ENCODE peak calls at places on chromosome 1, in nine cellular contexts. One of them, this sample, is unnamed.

GRCh38 chr1:59408608-59409007 is 111.7 kb downstream of the FGGY start:
- DNase-seq in lung: no peak
- DNase-seq in adrenal gland: no peak
- DNase-seq in kidney: no peak
- DNase-seq in sigmoid colon: no peak
- DNase-seq in esophagus squamous epithelium: no peak
- DNase-seq in transverse colon: no peak
- DNase-seq in NB4: no peak
- DNase-seq in CD8-positive, alpha-beta T cell: no peak
- DNase-seq in this sample: no peak

GRCh38 chr1:30418426-30419245 is 304.7 kb downstream of the MATN1 start:
- DNase-seq in transverse colon: no peak
- DNase-seq in kidney: no peak
- DNase-seq in CD8-positive, alpha-beta T cell: no peak
- DNase-seq in NB4: no peak
- DNase-seq in adrenal gland: peak; percentile 14
- DNase-seq in sigmoid colon: no peak
- DNase-seq in lung: peak; percentile 26
- DNase-seq in esophagus squamous epithelium: no peak
- DNase-seq in this sample: no peak

GRCh38 chr1:1221887-1222574 is 8.1 kb upstream of the TNFRSF4 start:
- DNase-seq in kidney: no peak
- DNase-seq in esophagus squamous epithelium: no peak
- DNase-seq in CD8-positive, alpha-beta T cell: no peak
- DNase-seq in sigmoid colon: no peak
- DNase-seq in adrenal gland: no peak
- DNase-seq in lung: no peak
- DNase-seq in NB4: no peak
- DNase-seq in transverse colon: peak; percentile 44
- DNase-seq in this sample: no peak

GRCh38 chr1:12015001-12015491 is 4.3 kb upstream of the MIIP start:
- DNase-seq in lung: no peak
- DNase-seq in transverse colon: no peak
- DNase-seq in adrenal gland: no peak
- DNase-seq in NB4: no peak
- DNase-seq in esophagus squamous epithelium: no peak
- DNase-seq in kidney: no peak
- DNase-seq in CD8-positive, alpha-beta T cell: no peak
- DNase-seq in sigmoid colon: no peak
- DNase-seq in this sample: no peak

GRCh38 chr1:153598309-153599172 is 14.4 kb downstream of the S100A16 start:
- DNase-seq in lung: no peak
- DNase-seq in CD8-positive, alpha-beta T cell: no peak
- DNase-seq in kidney: peak; percentile 56
- DNase-seq in transverse colon: peak; percentile 23
- DNase-seq in adrenal gland: no peak
- DNase-seq in NB4: peak; percentile 97
- DNase-seq in sigmoid colon: peak; percentile 28
- DNase-seq in esophagus squamous epithelium: no peak
- DNase-seq in this sample: peak; percentile 91

GRCh38 chr1:47477595-47478080 is 39.8 kb downstream of the FOXD2 start:
- DNase-seq in CD8-positive, alpha-beta T cell: no peak
- DNase-seq in transverse colon: peak; percentile 75
- DNase-seq in sigmoid colon: no peak
- DNase-seq in kidney: no peak
- DNase-seq in NB4: no peak
- DNase-seq in esophagus squamous epithelium: no peak
- DNase-seq in lung: peak; percentile 71
- DNase-seq in adrenal gland: no peak
- DNase-seq in this sample: no peak

GRCh38 chr1:232445361-232446106 is 184.4 kb downstream of the SIPA1L2 start:
- DNase-seq in kidney: no peak
- DNase-seq in sigmoid colon: no peak
- DNase-seq in transverse colon: no peak
- DNase-seq in NB4: no peak
- DNase-seq in CD8-positive, alpha-beta T cell: no peak
- DNase-seq in esophagus squamous epithelium: no peak
- DNase-seq in lung: no peak
- DNase-seq in adrenal gland: no peak
- DNase-seq in this sample: no peak

GRCh38 chr1:159941139-159941866 is 4.1 kb downstream of the IGSF9 start:
- DNase-seq in esophagus squamous epithelium: no peak
- DNase-seq in adrenal gland: no peak
- DNase-seq in transverse colon: no peak
- DNase-seq in kidney: no peak
- DNase-seq in lung: no peak
- DNase-seq in NB4: no peak
- DNase-seq in CD8-positive, alpha-beta T cell: no peak
- DNase-seq in sigmoid colon: no peak
- DNase-seq in this sample: no peak

GRCh38 chr1:15951341-15952153 is 24.4 kb downstream of the ZBTB17 start:
- DNase-seq in adrenal gland: no peak
- DNase-seq in sigmoid colon: peak; percentile 66
- DNase-seq in transverse colon: no peak
- DNase-seq in kidney: peak; percentile 74
- DNase-seq in esophagus squamous epithelium: no peak
- DNase-seq in lung: no peak
- DNase-seq in NB4: peak; percentile 56
- DNase-seq in CD8-positive, alpha-beta T cell: no peak
- DNase-seq in this sample: no peak

GRCh38 chr1:208081972-208082371 is 162.2 kb downstream of the PLXNA2 start:
- DNase-seq in esophagus squamous epithelium: no peak
- DNase-seq in NB4: no peak
- DNase-seq in adrenal gland: no peak
- DNase-seq in lung: no peak
- DNase-seq in kidney: no peak
- DNase-seq in transverse colon: no peak
- DNase-seq in CD8-positive, alpha-beta T cell: no peak
- DNase-seq in sigmoid colon: no peak
- DNase-seq in this sample: no peak

GRCh38 chr1:59511476-59512465 is 214.9 kb downstream of the FGGY start:
- DNase-seq in sigmoid colon: no peak
- DNase-seq in esophagus squamous epithelium: no peak
- DNase-seq in transverse colon: no peak
- DNase-seq in CD8-positive, alpha-beta T cell: no peak
- DNase-seq in NB4: peak; percentile 28
- DNase-seq in adrenal gland: peak; percentile 74
- DNase-seq in kidney: no peak
- DNase-seq in lung: no peak
- DNase-seq in this sample: no peak

GRCh38 chr1:145823565-145824498 is at the start of the genes POLR3C and RNF115:
- DNase-seq in NB4: peak; percentile 95
- DNase-seq in esophagus squamous epithelium: peak; percentile 48
- DNase-seq in sigmoid colon: peak; percentile 97
- DNase-seq in CD8-positive, alpha-beta T cell: peak; percentile 86
- DNase-seq in kidney: peak; percentile 97
- DNase-seq in transverse colon: peak; percentile 93
- DNase-seq in adrenal gland: peak; percentile 95
- DNase-seq in lung: peak; percentile 91
- DNase-seq in this sample: peak; percentile 68
- TF ChIP-seq CTCF in NB4: no peak
- TF ChIP-seq CTCF in esophagus squamous epithelium: peak; percentile 11
- TF ChIP-seq CTCF in sigmoid colon: no peak
- TF ChIP-seq CTCF in CD8-positive, alpha-beta T cell: no peak
- TF ChIP-seq CTCF in kidney: no peak
- TF ChIP-seq CTCF in transverse colon: no peak
- TF ChIP-seq CTCF in adrenal gland: no peak
- TF ChIP-seq CTCF in lung: no peak
- TF ChIP-seq CTCF in this sample: no peak

GRCh38 chr1:220784751-220785150 is 2.0 kb upstream of the MTARC1 start:
- DNase-seq in lung: no peak
- DNase-seq in transverse colon: no peak
- DNase-seq in kidney: no peak
- DNase-seq in esophagus squamous epithelium: no peak
- DNase-seq in CD8-positive, alpha-beta T cell: no peak
- DNase-seq in NB4: no peak
- DNase-seq in sigmoid colon: peak; percentile 42
- DNase-seq in adrenal gland: no peak
- DNase-seq in this sample: no peak

GRCh38 chr1:220785166-220786056 is 1.3 kb upstream of the MTARC1 start:
- DNase-seq in lung: no peak
- DNase-seq in esophagus squamous epithelium: no peak
- DNase-seq in CD8-positive, alpha-beta T cell: no peak
- DNase-seq in NB4: no peak
- DNase-seq in kidney: no peak
- DNase-seq in sigmoid colon: peak; percentile 32
- DNase-seq in adrenal gland: no peak
- DNase-seq in transverse colon: no peak
- DNase-seq in this sample: no peak

GRCh38 chr1:220786337-220787068 is at the start of gene MTARC1:
- DNase-seq in lung: peak; percentile 85
- DNase-seq in esophagus squamous epithelium: no peak
- DNase-seq in adrenal gland: peak; percentile 82
- DNase-seq in sigmoid colon: peak; percentile 83
- DNase-seq in transverse colon: peak; percentile 86
- DNase-seq in NB4: peak; percentile 84
- DNase-seq in CD8-positive, alpha-beta T cell: no peak
- DNase-seq in kidney: peak; percentile 92
- DNase-seq in this sample: no peak

GRCh38 chr1:220787069-220787614 is 429 bp downstream of the MTARC1 start:
- DNase-seq in transverse colon: peak; percentile 80
- DNase-seq in sigmoid colon: peak; percentile 64
- DNase-seq in kidney: peak; percentile 84
- DNase-seq in lung: peak; percentile 77
- DNase-seq in esophagus squamous epithelium: no peak
- DNase-seq in NB4: peak; percentile 56
- DNase-seq in CD8-positive, alpha-beta T cell: no peak
- DNase-seq in adrenal gland: no peak
- DNase-seq in this sample: no peak

DNA sequence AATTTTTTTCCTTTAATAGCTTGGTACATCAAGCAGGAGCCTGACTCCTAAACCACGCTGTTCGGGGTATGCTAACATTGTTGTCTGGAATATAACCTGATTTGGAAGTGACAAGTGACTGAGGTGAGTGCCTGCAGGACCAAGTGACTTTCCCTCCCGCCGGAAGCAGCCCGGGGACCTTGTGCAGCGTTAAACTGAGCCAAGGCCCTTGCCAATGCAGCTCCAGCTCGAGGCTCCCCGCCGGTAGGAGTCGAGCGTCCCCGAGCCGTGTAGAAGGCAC is 716 bp upstream of the MTARC1 start:
- DNase-seq in lung: no peak
- DNase-seq in kidney: no peak
- DNase-seq in sigmoid colon: no peak
- DNase-seq in adrenal gland: no peak
- DNase-seq in NB4: no peak
- DNase-seq in esophagus squamous epithelium: no peak
- DNase-seq in CD8-positive, alpha-beta T cell: no peak
- DNase-seq in transverse colon: no peak
- DNase-seq in this sample: no peak
- H3K4me3 ChIP-seq in lung: no peak overlapping the region
- H3K4me3 ChIP-seq in kidney: peak overlapping the region; percentile 64
- H3K4me3 ChIP-seq in sigmoid colon: peak overlapping the region; percentile 78
- H3K4me3 ChIP-seq in adrenal gland: no peak overlapping the region
- H3K4me3 ChIP-seq in NB4: no peak overlapping the region
- H3K4me3 ChIP-seq in esophagus squamous epithelium: peak overlapping the region; percentile 46
- H3K4me3 ChIP-seq in CD8-positive, alpha-beta T cell: no peak overlapping the region
- H3K4me3 ChIP-seq in transverse colon: peak overlapping the region; percentile 57
- H3K4me3 ChIP-seq in this sample: peak overlapping the region; percentile 45

DNA sequence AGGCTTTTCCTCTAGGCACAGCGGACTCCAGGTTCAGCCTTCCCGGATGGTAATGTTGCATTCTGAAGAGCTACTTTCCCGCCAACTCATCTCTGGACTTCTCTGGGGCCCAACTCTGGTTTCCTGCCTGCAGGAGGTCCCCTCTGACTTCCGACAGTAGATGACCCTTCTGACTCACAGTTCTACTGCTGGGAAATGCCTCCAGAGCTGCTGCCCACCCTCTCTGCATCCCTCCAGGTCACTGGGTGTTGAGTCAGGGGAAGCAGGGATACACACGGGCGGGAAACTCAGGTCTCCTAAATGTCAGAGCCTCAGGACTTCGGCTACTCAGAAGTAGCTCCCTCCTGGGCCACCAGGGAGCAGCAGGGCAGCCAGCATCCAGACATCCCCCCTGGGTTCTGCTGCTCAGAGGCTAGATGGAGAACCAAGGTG is 2.1 kb upstream of the KIF21B start:
- DNase-seq in sigmoid colon: no peak
- DNase-seq in lung: no peak
- DNase-seq in NB4: peak; percentile 75
- DNase-seq in adrenal gland: no peak
- DNase-seq in esophagus squamous epithelium: no peak
- DNase-seq in transverse colon: no peak
- DNase-seq in CD8-positive, alpha-beta T cell: no peak
- DNase-seq in kidney: peak; percentile 69
- DNase-seq in this sample: no peak
- TF ChIP-seq CTCF in sigmoid colon: no peak
- TF ChIP-seq CTCF in lung: no peak
- TF ChIP-seq CTCF in NB4: peak; percentile 27
- TF ChIP-seq CTCF in adrenal gland: no peak
- TF ChIP-seq CTCF in esophagus squamous epithelium: no peak
- TF ChIP-seq CTCF in transverse colon: no peak
- TF ChIP-seq CTCF in CD8-positive, alpha-beta T cell: no peak
- TF ChIP-seq CTCF in kidney: no peak
- TF ChIP-seq CTCF in this sample: peak; percentile 61

DNA sequence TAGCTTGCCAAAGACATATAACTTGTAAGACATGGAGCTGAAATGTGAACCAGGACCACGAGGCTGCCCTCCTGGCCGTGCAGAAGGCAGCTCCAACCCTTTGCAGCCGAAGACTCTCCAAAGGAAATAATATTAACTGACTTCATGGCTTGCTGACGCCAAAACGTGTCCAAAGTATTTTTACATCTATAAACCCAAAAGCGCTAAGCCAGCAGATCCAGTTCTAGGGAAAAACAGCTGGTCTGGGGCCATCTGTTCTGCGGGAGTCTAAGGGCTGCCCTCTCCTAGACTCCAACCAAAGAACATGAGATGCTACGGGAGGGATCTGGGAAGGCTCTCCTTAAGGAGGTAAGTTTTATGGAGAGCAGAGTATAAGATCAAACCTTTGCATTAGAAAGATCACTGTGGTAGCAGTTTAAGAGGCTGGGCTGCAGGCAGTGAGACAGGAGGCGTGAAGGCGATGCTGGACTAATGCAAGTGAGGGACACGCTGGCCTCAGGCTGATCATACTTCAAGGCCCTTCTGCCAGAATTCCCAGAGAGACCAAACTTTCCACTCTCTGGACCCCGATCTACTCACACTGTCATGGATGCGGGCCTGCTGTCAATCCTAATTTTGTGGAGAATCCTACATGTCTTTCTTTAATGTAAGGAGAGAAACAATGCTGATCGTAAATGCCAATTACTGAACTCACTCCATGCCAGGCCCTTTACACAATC is 1.2 kb downstream of the TMEM53 start:
- DNase-seq in lung: no peak
- DNase-seq in esophagus squamous epithelium: no peak
- DNase-seq in kidney: peak; percentile 54
- DNase-seq in transverse colon: no peak
- DNase-seq in adrenal gland: no peak
- DNase-seq in CD8-positive, alpha-beta T cell: no peak
- DNase-seq in sigmoid colon: no peak
- DNase-seq in NB4: no peak
- DNase-seq in this sample: no peak
- H3K4me3 ChIP-seq in lung: peak overlapping the region; percentile 46
- H3K4me3 ChIP-seq in esophagus squamous epithelium: peak overlapping the region; percentile 63
- H3K4me3 ChIP-seq in kidney: peak overlapping the region; percentile 74
- H3K4me3 ChIP-seq in transverse colon: peak overlapping the region; percentile 54
- H3K4me3 ChIP-seq in adrenal gland: no peak overlapping the region
- H3K4me3 ChIP-seq in CD8-positive, alpha-beta T cell: peak overlapping the region; percentile 88
- H3K4me3 ChIP-seq in sigmoid colon: peak overlapping the region; percentile 70
- H3K4me3 ChIP-seq in NB4: peak overlapping the region; percentile 62
- H3K4me3 ChIP-seq in this sample: peak overlapping the region; percentile 83

GRCh38 chr1:35857830-35858229 is 25.2 kb upstream of the AGO1 start:
- DNase-seq in esophagus squamous epithelium: no peak
- DNase-seq in adrenal gland: peak; percentile 60
- DNase-seq in kidney: no peak
- DNase-seq in NB4: peak; percentile 68
- DNase-seq in CD8-positive, alpha-beta T cell: no peak
- DNase-seq in lung: no peak
- DNase-seq in sigmoid colon: no peak
- DNase-seq in transverse colon: no peak
- DNase-seq in this sample: no peak
- TF ChIP-seq CTCF in esophagus squamous epithelium: no peak
- TF ChIP-seq CTCF in adrenal gland: peak; percentile 17
- TF ChIP-seq CTCF in kidney: peak; percentile 8
- TF ChIP-seq CTCF in NB4: peak; percentile 40
- TF ChIP-seq CTCF in CD8-positive, alpha-beta T cell: no peak
- TF ChIP-seq CTCF in lung: no peak
- TF ChIP-seq CTCF in sigmoid colon: no peak
- TF ChIP-seq CTCF in transverse colon: no peak
- TF ChIP-seq CTCF in this sample: peak; percentile 2